ENCODE peak calls at places on chromosomes 11 and 22, in ten cellular contexts. One of them, this sample, is unnamed.

GRCh38 chr11:32963721-32964120 is 52.0 kb upstream of the DEPDC7 start:
- DNase-seq in coronary artery: no peak
- DNase-seq in heart right ventricle: no peak
- DNase-seq in fibroblast of mammary gland: no peak
- DNase-seq in retinal pigment epithelial cell: peak
- DNase-seq in kidney: no peak
- DNase-seq in astrocyte of the cerebellum: no peak
- DNase-seq in HCT116: no peak
- DNase-seq in sigmoid colon: no peak
- DNase-seq in BJ: no peak
- DNase-seq in this sample: no peak

GRCh38 chr22:38831166-38831945 is 12.5 kb downstream of the NPTXR start:
- DNase-seq in coronary artery: no peak
- DNase-seq in heart right ventricle: no peak
- DNase-seq in fibroblast of mammary gland: peak
- DNase-seq in retinal pigment epithelial cell: peak
- DNase-seq in kidney: no peak
- DNase-seq in astrocyte of the cerebellum: no peak
- DNase-seq in HCT116: no peak
- DNase-seq in sigmoid colon: no peak
- DNase-seq in BJ: no peak
- DNase-seq in this sample: peak

GRCh38 chr11:35380603-35381002 is 38.8 kb downstream of the SLC1A2 start:
- DNase-seq in coronary artery: no peak
- DNase-seq in heart right ventricle: no peak
- DNase-seq in fibroblast of mammary gland: no peak
- DNase-seq in retinal pigment epithelial cell: no peak
- DNase-seq in kidney: no peak
- DNase-seq in astrocyte of the cerebellum: no peak
- DNase-seq in HCT116: no peak
- DNase-seq in sigmoid colon: no peak
- DNase-seq in BJ: no peak
- DNase-seq in this sample: no peak

GRCh38 chr11:36672815-36673450 is 74.9 kb upstream of the RAG2 start:
- DNase-seq in coronary artery: no peak
- DNase-seq in heart right ventricle: no peak
- DNase-seq in fibroblast of mammary gland: peak
- DNase-seq in retinal pigment epithelial cell: peak
- DNase-seq in kidney: no peak
- DNase-seq in astrocyte of the cerebellum: peak
- DNase-seq in HCT116: peak
- DNase-seq in sigmoid colon: no peak
- DNase-seq in BJ: no peak
- DNase-seq in this sample: no peak

GRCh38 chr11:15569626-15570025 is 454.9 kb downstream of the INSC start:
- DNase-seq in coronary artery: no peak
- DNase-seq in heart right ventricle: no peak
- DNase-seq in fibroblast of mammary gland: no peak
- DNase-seq in retinal pigment epithelial cell: no peak
- DNase-seq in kidney: no peak
- DNase-seq in astrocyte of the cerebellum: peak
- DNase-seq in HCT116: no peak
- DNase-seq in sigmoid colon: no peak
- DNase-seq in BJ: no peak
- DNase-seq in this sample: no peak

GRCh38 chr22:43110927-43111623 is 525 bp downstream of the BIK start:
- DNase-seq in coronary artery: no peak
- DNase-seq in heart right ventricle: peak
- DNase-seq in fibroblast of mammary gland: no peak
- DNase-seq in retinal pigment epithelial cell: no peak
- DNase-seq in kidney: no peak
- DNase-seq in astrocyte of the cerebellum: no peak
- DNase-seq in HCT116: no peak
- DNase-seq in sigmoid colon: no peak
- DNase-seq in BJ: no peak
- DNase-seq in this sample: no peak

GRCh38 chr11:87019582-87020271 is 18.0 kb upstream of the TMEM135 start:
- DNase-seq in coronary artery: no peak
- DNase-seq in heart right ventricle: no peak
- DNase-seq in fibroblast of mammary gland: no peak
- DNase-seq in retinal pigment epithelial cell: no peak
- DNase-seq in kidney: no peak
- DNase-seq in astrocyte of the cerebellum: no peak
- DNase-seq in HCT116: no peak
- DNase-seq in sigmoid colon: no peak
- DNase-seq in BJ: no peak
- DNase-seq in this sample: no peak

GRCh38 chr11:94958118-94958517 is 15.2 kb downstream of the CWC15 start:
- DNase-seq in coronary artery: no peak
- DNase-seq in heart right ventricle: no peak
- DNase-seq in fibroblast of mammary gland: peak
- DNase-seq in retinal pigment epithelial cell: no peak
- DNase-seq in kidney: no peak
- DNase-seq in astrocyte of the cerebellum: no peak
- DNase-seq in HCT116: no peak
- DNase-seq in sigmoid colon: no peak
- DNase-seq in BJ: no peak
- DNase-seq in this sample: no peak

GRCh38 chr22:40967120-40967760 is 16.1 kb downstream of the RBX1 start:
- DNase-seq in coronary artery: no peak
- DNase-seq in heart right ventricle: no peak
- DNase-seq in fibroblast of mammary gland: no peak
- DNase-seq in retinal pigment epithelial cell: no peak
- DNase-seq in kidney: no peak
- DNase-seq in astrocyte of the cerebellum: no peak
- DNase-seq in HCT116: no peak
- DNase-seq in sigmoid colon: peak
- DNase-seq in BJ: no peak
- DNase-seq in this sample: no peak

GRCh38 chr22:36764060-36764459 is 11.9 kb downstream of the IFT27 start:
- DNase-seq in coronary artery: peak
- DNase-seq in heart right ventricle: no peak
- DNase-seq in fibroblast of mammary gland: no peak
- DNase-seq in retinal pigment epithelial cell: no peak
- DNase-seq in kidney: peak
- DNase-seq in astrocyte of the cerebellum: no peak
- DNase-seq in HCT116: no peak
- DNase-seq in sigmoid colon: peak
- DNase-seq in BJ: no peak
- DNase-seq in this sample: peak

GRCh38 chr11:9276571-9276970 is 11.4 kb upstream of the DENND5A start:
- DNase-seq in coronary artery: no peak
- DNase-seq in heart right ventricle: no peak
- DNase-seq in fibroblast of mammary gland: no peak
- DNase-seq in retinal pigment epithelial cell: no peak
- DNase-seq in kidney: no peak
- DNase-seq in astrocyte of the cerebellum: no peak
- DNase-seq in HCT116: no peak
- DNase-seq in sigmoid colon: no peak
- DNase-seq in BJ: no peak
- DNase-seq in this sample: peak

GRCh38 chr22:36339171-36340065 is 48.3 kb downstream of the MYH9 start:
- DNase-seq in coronary artery: no peak
- DNase-seq in heart right ventricle: no peak
- DNase-seq in fibroblast of mammary gland: peak
- DNase-seq in retinal pigment epithelial cell: no peak
- DNase-seq in kidney: no peak
- DNase-seq in astrocyte of the cerebellum: no peak
- DNase-seq in HCT116: no peak
- DNase-seq in sigmoid colon: no peak
- DNase-seq in BJ: no peak
- DNase-seq in this sample: no peak

GRCh38 chr11:118956847-118957469 is 860 bp downstream of the UPK2 start:
- DNase-seq in coronary artery: no peak
- DNase-seq in heart right ventricle: no peak
- DNase-seq in fibroblast of mammary gland: no peak
- DNase-seq in retinal pigment epithelial cell: no peak
- DNase-seq in kidney: peak
- DNase-seq in astrocyte of the cerebellum: no peak
- DNase-seq in HCT116: no peak
- DNase-seq in sigmoid colon: no peak
- DNase-seq in BJ: no peak
- DNase-seq in this sample: no peak
- TF ChIP-seq CTCF in coronary artery: no peak
- TF ChIP-seq CTCF in heart right ventricle: peak
- TF ChIP-seq CTCF in fibroblast of mammary gland: no peak
- TF ChIP-seq CTCF in retinal pigment epithelial cell: no peak
- TF ChIP-seq CTCF in kidney: no peak
- TF ChIP-seq CTCF in astrocyte of the cerebellum: no peak
- TF ChIP-seq CTCF in HCT116: no peak
- TF ChIP-seq CTCF in sigmoid colon: peak
- TF ChIP-seq CTCF in BJ: no peak
- TF ChIP-seq CTCF in this sample: peak

GRCh38 chr11:112794321-112794720 is 166.9 kb upstream of the NCAM1 start:
- DNase-seq in coronary artery: peak
- DNase-seq in heart right ventricle: no peak
- DNase-seq in fibroblast of mammary gland: peak
- DNase-seq in retinal pigment epithelial cell: no peak
- DNase-seq in kidney: no peak
- DNase-seq in astrocyte of the cerebellum: no peak
- DNase-seq in HCT116: no peak
- DNase-seq in sigmoid colon: no peak
- DNase-seq in BJ: no peak
- DNase-seq in this sample: no peak

GRCh38 chr11:112797072-112797471 is 164.1 kb upstream of the NCAM1 start:
- DNase-seq in coronary artery: no peak
- DNase-seq in heart right ventricle: no peak
- DNase-seq in fibroblast of mammary gland: no peak
- DNase-seq in retinal pigment epithelial cell: no peak
- DNase-seq in kidney: no peak
- DNase-seq in astrocyte of the cerebellum: no peak
- DNase-seq in HCT116: no peak
- DNase-seq in sigmoid colon: no peak
- DNase-seq in BJ: no peak
- DNase-seq in this sample: no peak

GRCh38 chr11:112795142-112795815 is 165.9 kb upstream of the NCAM1 start:
- DNase-seq in coronary artery: peak
- DNase-seq in heart right ventricle: no peak
- DNase-seq in fibroblast of mammary gland: peak
- DNase-seq in retinal pigment epithelial cell: no peak
- DNase-seq in kidney: no peak
- DNase-seq in astrocyte of the cerebellum: no peak
- DNase-seq in HCT116: peak
- DNase-seq in sigmoid colon: no peak
- DNase-seq in BJ: no peak
- DNase-seq in this sample: no peak

GRCh38 chr11:112795896-112796686 is 165.1 kb upstream of the NCAM1 start:
- DNase-seq in coronary artery: peak
- DNase-seq in heart right ventricle: no peak
- DNase-seq in fibroblast of mammary gland: no peak
- DNase-seq in retinal pigment epithelial cell: no peak
- DNase-seq in kidney: peak
- DNase-seq in astrocyte of the cerebellum: no peak
- DNase-seq in HCT116: no peak
- DNase-seq in sigmoid colon: peak
- DNase-seq in BJ: no peak
- DNase-seq in this sample: no peak

DNA sequence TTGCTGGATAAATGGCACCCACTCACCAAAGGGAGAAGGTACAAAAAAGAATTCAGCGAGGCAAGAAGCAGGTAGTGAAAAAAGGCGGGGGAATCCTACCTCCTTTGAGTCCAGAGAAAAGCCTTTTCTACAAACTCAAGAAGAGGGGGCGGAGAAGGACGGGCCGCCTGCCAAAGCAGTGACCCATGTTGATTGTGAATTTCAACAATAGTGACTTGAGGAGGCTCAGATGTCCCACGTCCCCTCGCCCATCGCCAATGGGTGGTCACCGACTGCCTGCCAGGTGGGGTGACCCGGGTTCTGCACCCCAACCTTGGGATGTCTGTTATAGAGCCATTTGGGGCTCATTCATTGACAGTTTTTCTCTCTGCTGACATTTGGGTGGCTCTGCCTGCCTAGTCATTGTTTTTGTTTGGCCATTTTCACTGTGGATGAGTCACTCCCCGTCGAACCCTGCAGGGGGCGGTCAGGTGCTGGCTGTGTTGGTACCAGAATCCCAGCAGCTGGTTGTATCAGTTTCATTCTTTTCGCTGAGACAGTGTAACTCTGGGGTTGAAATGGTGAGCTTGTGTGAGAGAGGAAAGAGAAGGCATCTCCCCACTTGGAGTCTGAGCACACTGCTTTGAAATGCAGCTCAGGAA is 163.4 kb upstream of the NCAM1 start:
- DNase-seq in coronary artery: peak
- DNase-seq in heart right ventricle: no peak
- DNase-seq in fibroblast of mammary gland: peak
- DNase-seq in retinal pigment epithelial cell: no peak
- DNase-seq in kidney: no peak
- DNase-seq in astrocyte of the cerebellum: no peak
- DNase-seq in HCT116: no peak
- DNase-seq in sigmoid colon: no peak
- DNase-seq in BJ: no peak
- DNase-seq in this sample: no peak
- TF ChIP-seq CTCF in coronary artery: no peak
- TF ChIP-seq CTCF in heart right ventricle: peak
- TF ChIP-seq CTCF in fibroblast of mammary gland: peak
- TF ChIP-seq CTCF in retinal pigment epithelial cell: peak
- TF ChIP-seq CTCF in kidney: peak
- TF ChIP-seq CTCF in astrocyte of the cerebellum: peak
- TF ChIP-seq CTCF in HCT116: no peak
- TF ChIP-seq CTCF in sigmoid colon: no peak
- TF ChIP-seq CTCF in BJ: peak
- TF ChIP-seq CTCF in this sample: peak

GRCh38 chr11:27124514-27125264 is 84.1 kb downstream of the BBOX1 start:
- DNase-seq in coronary artery: no peak
- DNase-seq in heart right ventricle: no peak
- DNase-seq in fibroblast of mammary gland: peak
- DNase-seq in retinal pigment epithelial cell: no peak
- DNase-seq in kidney: no peak
- DNase-seq in astrocyte of the cerebellum: no peak
- DNase-seq in HCT116: no peak
- DNase-seq in sigmoid colon: no peak
- DNase-seq in BJ: no peak
- DNase-seq in this sample: no peak
- TF ChIP-seq CTCF in coronary artery: no peak
- TF ChIP-seq CTCF in heart right ventricle: peak
- TF ChIP-seq CTCF in fibroblast of mammary gland: peak
- TF ChIP-seq CTCF in retinal pigment epithelial cell: no peak
- TF ChIP-seq CTCF in kidney: peak
- TF ChIP-seq CTCF in astrocyte of the cerebellum: no peak
- TF ChIP-seq CTCF in HCT116: no peak
- TF ChIP-seq CTCF in sigmoid colon: no peak
- TF ChIP-seq CTCF in BJ: peak
- TF ChIP-seq CTCF in this sample: peak

DNA sequence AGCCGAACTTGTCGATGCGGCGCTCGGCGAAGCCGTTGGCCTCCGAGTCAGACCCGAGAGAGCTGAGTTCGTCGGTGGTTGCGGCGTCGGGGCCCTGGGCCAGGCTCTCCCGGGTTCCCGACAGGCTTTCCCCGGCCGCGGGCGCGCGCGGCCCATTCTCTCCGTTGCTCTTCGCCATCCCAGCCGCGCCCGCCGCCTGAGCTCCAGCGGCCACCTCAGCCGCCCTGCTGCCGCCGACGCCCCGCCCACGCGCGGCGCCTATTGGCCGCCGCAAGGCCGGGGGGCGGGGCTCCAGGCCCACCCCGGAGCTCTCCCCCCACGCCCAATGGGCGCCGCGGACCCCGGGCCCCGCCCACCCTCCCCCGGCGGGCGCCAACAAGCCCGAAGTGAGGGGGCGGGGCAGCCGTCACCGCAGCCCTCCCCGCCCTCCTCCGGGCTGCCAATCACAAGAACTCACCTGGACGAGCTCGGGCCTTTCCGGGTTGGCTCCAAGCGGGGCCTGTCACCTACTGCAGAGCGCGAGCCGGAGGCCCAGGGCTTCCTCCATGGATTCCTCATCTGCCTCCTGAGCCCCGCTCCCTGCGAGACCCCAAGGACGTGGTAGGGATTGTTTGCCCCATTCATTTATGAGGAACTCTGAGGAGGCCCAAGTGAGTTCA is at the start of gene TBC1D10A:
- DNase-seq in coronary artery: peak
- DNase-seq in heart right ventricle: peak
- DNase-seq in fibroblast of mammary gland: peak
- DNase-seq in retinal pigment epithelial cell: peak
- DNase-seq in kidney: peak
- DNase-seq in astrocyte of the cerebellum: peak
- DNase-seq in HCT116: peak
- DNase-seq in sigmoid colon: peak
- DNase-seq in BJ: no peak
- DNase-seq in this sample: no peak
- TF ChIP-seq CTCF in coronary artery: no peak
- TF ChIP-seq CTCF in heart right ventricle: no peak
- TF ChIP-seq CTCF in fibroblast of mammary gland: no peak
- TF ChIP-seq CTCF in retinal pigment epithelial cell: no peak
- TF ChIP-seq CTCF in kidney: no peak
- TF ChIP-seq CTCF in astrocyte of the cerebellum: no peak
- TF ChIP-seq CTCF in HCT116: no peak
- TF ChIP-seq CTCF in sigmoid colon: no peak
- TF ChIP-seq CTCF in BJ: no peak
- TF ChIP-seq CTCF in this sample: no peak

This sample was measured in chondrocyte.